ENCODE peak calls at places on chromosomes 13 and 19, in five cellular contexts. D is astrocyte of the spinal cord, I is bronchial epithelial cell, X is Peyer's patch, U is foreskin fibroblast. J is an unnamed sample.

GRCh38 chr19:35757231-35757748 is 461 bp upstream of the HSPB6 start:
- DNase-seq in D (peak; percentile 98), I (no peak), X (peak; percentile 78), U (peak; percentile 98), J (no peak)

GRCh38 chr13:35930665-35931631 is 200.2 kb downstream of the DCLK1 start:
- DNase-seq in D (no peak), I (peak; percentile 1), X (no peak), U (no peak), J (no peak)

GRCh38 chr19:1836458-1837221 is 11.6 kb downstream of the REXO1 start:
- DNase-seq in D (no peak), I (no peak), X (no peak), U (no peak), J (no peak)

GRCh38 chr13:90233933-90234672 is 1113.4 kb upstream of the MIR17HG start:
- DNase-seq in D (no peak), I (no peak), X (no peak), U (no peak), J (no peak)

GRCh38 chr19:9046694-9047093 is 36.5 kb upstream of the MUC16 start:
- DNase-seq in D (no peak), I (no peak), X (no peak), U (no peak), J (no peak)

GRCh38 chr13:48858523-48858922 is 117.2 kb upstream of the FNDC3A start:
- DNase-seq in D (no peak), I (no peak), X (no peak), U (no peak), J (no peak)

GRCh38 chr19:10762656-10763055 is 44.8 kb downstream of the DNM2 start:
- DNase-seq in D (no peak), I (no peak), X (peak; percentile 66), U (no peak), J (no peak)

GRCh38 chr13:99064624-99065249 is 86.9 kb upstream of the DOCK9 start:
- DNase-seq in D (no peak), I (no peak), X (no peak), U (no peak), J (no peak)

GRCh38 chr19:39963860-39964259 is 7.1 kb upstream of the PSMC4 start:
- DNase-seq in D (no peak), I (no peak), X (no peak), U (no peak), J (no peak)

GRCh38 chr13:101681834-101682233 is 229.4 kb downstream of the ITGBL1 start:
- DNase-seq in D (peak; percentile 27), I (peak; percentile 13), X (no peak), U (peak; percentile 62), J (no peak)

GRCh38 chr13:24036115-24036514 is 124.4 kb upstream of the SPATA13 start:
- DNase-seq in D (no peak), I (no peak), X (no peak), U (peak; percentile 59), J (no peak)

GRCh38 chr19:10235003-10235402 is 3.9 kb upstream of the S1PR2 start:
- DNase-seq in D (no peak), I (no peak), X (no peak), U (no peak), J (no peak)

GRCh38 chr13:45316210-45316799 is 24.7 kb downstream of the TPT1 start:
- DNase-seq in D (no peak), I (no peak), X (peak; percentile 29), U (no peak), J (no peak)

GRCh38 chr13:49292742-49293498 is 45.2 kb downstream of the CDADC1 start:
- DNase-seq in D (peak; percentile 89), I (no peak), X (no peak), U (peak; percentile 74), J (no peak)

GRCh38 chr13:40069173-40070044 is 413.9 kb downstream of the COG6 start:
- DNase-seq in D (peak; percentile 63), I (peak; percentile 61), X (peak; percentile 90), U (peak; percentile 82), J (peak; percentile 68)

GRCh38 chr13:50576156-50576555 is 267.3 kb downstream of the DLEU7 start:
- DNase-seq in D (no peak), I (no peak), X (no peak), U (peak; percentile 30), J (peak; percentile 71)

GRCh38 chr13:99959538-99960230 is 11.9 kb downstream of the ZIC5 start:
- DNase-seq in D (peak; percentile 58), I (no peak), X (no peak), U (peak; percentile 45), J (no peak)

GRCh38 chr19:46076951-46077814 is 36.4 kb upstream of the IGFL4 start:
- DNase-seq in D (peak; percentile 85), I (peak; percentile 62), X (peak; percentile 67), U (peak; percentile 91), J (no peak)

GRCh38 chr13:70473912-70474311 is 365.7 kb upstream of the KLHL1 start:
- DNase-seq in D (no peak), I (no peak), X (no peak), U (no peak), J (no peak)

GRCh38 chr19:17847538-17848366 is at the start of gene JAK3:
- DNase-seq in D (peak; percentile 56), I (peak; percentile 33), X (peak; percentile 89), U (peak; percentile 80), J (peak; percentile 65)

GRCh38 chr19:13138916-13139198 is 11.3 kb downstream of the STX10 start:
- DNase-seq in D (no peak), I (no peak), X (no peak), U (no peak), J (no peak)

GRCh38 chr13:28438598-28439334 is 56.2 kb downstream of the FLT1 start:
- DNase-seq in D (no peak), I (no peak), X (no peak), U (no peak), J (no peak)

GRCh38 chr19:1936916-1937610 is 3.9 kb upstream of the CSNK1G2 start:
- DNase-seq in D (no peak), I (no peak), X (no peak), U (no peak), J (no peak)

GRCh38 chr13:77521595-77522367 is 13.7 kb upstream of the SCEL start:
- DNase-seq in D (peak; percentile 67), I (peak; percentile 85), X (no peak), U (peak; percentile 58), J (peak; percentile 77)

GRCh38 chr13:104984296-104984818 is 1551.1 kb downstream of the EFNB2 start:
- DNase-seq in D (peak; percentile 88), I (peak; percentile 18), X (no peak), U (peak; percentile 74), J (no peak)

GRCh38 chr19:15296841-15297415 is 35.4 kb downstream of the BRD4 start:
- DNase-seq in D (no peak), I (no peak), X (no peak), U (no peak), J (no peak)

GRCh38 chr13:44308352-44308751 is 65.3 kb upstream of the SERP2 start:
- DNase-seq in D (no peak), I (no peak), X (no peak), U (no peak), J (no peak)

GRCh38 chr19:29775575-29775900 is 36.3 kb upstream of the CCNE1 start:
- DNase-seq in D (no peak), I (no peak), X (no peak), U (peak; percentile 16), J (no peak)

GRCh38 chr19:57719424-57719823 is 8.0 kb downstream of the ZNF671 start:
- DNase-seq in D (no peak), I (no peak), X (no peak), U (no peak), J (no peak)

GRCh38 chr13:67574320-67575233 is 344.4 kb upstream of the PCDH9 start:
- DNase-seq in D (peak; percentile 93), I (peak; percentile 52), X (no peak), U (peak; percentile 2), J (no peak)

GRCh38 chr19:12899891-12900518 is 9.0 kb downstream of the GCDH start:
- DNase-seq in D (no peak), I (no peak), X (no peak), U (no peak), J (no peak)

GRCh38 chr19:574658-575526 is 2.5 kb downstream of the BSG start:
- DNase-seq in D (peak; percentile 44), I (no peak), X (no peak), U (peak; percentile 73), J (no peak)

GRCh38 chr19:16400911-16401675 is 70.7 kb downstream of the EPS15L1 start:
- DNase-seq in D (peak; percentile 40), I (no peak), X (no peak), U (no peak), J (no peak)

GRCh38 chr13:19634129-19634740 is 776 bp downstream of the MPHOSPH8 start:
- DNase-seq in D (peak; percentile 51), I (peak; percentile 26), X (peak; percentile 64), U (peak; percentile 64), J (no peak)

GRCh38 chr19:53156888-53157287 is 2.0 kb downstream of the ZNF347 start:
- DNase-seq in D (no peak), I (no peak), X (no peak), U (no peak), J (no peak)
- H3K4me3 ChIP-seq in D (no peak overlapping the region), I (no peak overlapping the region), X (no peak overlapping the region), U (no peak overlapping the region), J (peak overlapping the region; percentile 74)

GRCh38 chr19:31450696-31451095 is 101.5 kb upstream of the TSHZ3 start:
- DNase-seq in D (no peak), I (no peak), X (no peak), U (no peak), J (no peak)

GRCh38 chr19:31444931-31445330 is 95.7 kb upstream of the TSHZ3 start:
- DNase-seq in D (no peak), I (no peak), X (no peak), U (no peak), J (no peak)

GRCh38 chr19:31448221-31448657 is 99.0 kb upstream of the TSHZ3 start:
- DNase-seq in D (peak; percentile 25), I (peak; percentile 40), X (peak; percentile 60), U (peak; percentile 95), J (peak; percentile 53)

GRCh38 chr19:31449379-31449778 is 100.1 kb upstream of the TSHZ3 start:
- DNase-seq in D (no peak), I (no peak), X (no peak), U (no peak), J (no peak)

GRCh38 chr19:31445406-31445805 is 96.2 kb upstream of the TSHZ3 start:
- DNase-seq in D (no peak), I (no peak), X (no peak), U (no peak), J (no peak)
- TF ChIP-seq CTCF in D (no peak), I (no peak), X (no peak), U (no peak), J (no peak)

GRCh38 chr13:97979556-97979955 is 26.1 kb downstream of the IPO5 start:
- DNase-seq in D (no peak), I (no peak), X (no peak), U (no peak), J (no peak)

GRCh38 chr13:97977982-97978381 is 24.5 kb downstream of the IPO5 start:
- DNase-seq in D (peak; percentile 7), I (no peak), X (no peak), U (no peak), J (no peak)

GRCh38 chr13:97976551-97977375 is 23.3 kb downstream of the IPO5 start:
- DNase-seq in D (no peak), I (no peak), X (no peak), U (peak; percentile 52), J (peak; percentile 93)

GRCh38 chr13:97977376-97977705 is 23.9 kb downstream of the IPO5 start:
- DNase-seq in D (no peak), I (peak; percentile 20), X (no peak), U (no peak), J (no peak)

GRCh38 chr13:97978661-97979450 is 25.4 kb downstream of the IPO5 start:
- DNase-seq in D (peak; percentile 31), I (no peak), X (no peak), U (peak; percentile 41), J (no peak)
- H3K4me3 ChIP-seq in D (no peak overlapping the region), I (no peak overlapping the region), X (no peak overlapping the region), U (peak overlapping the region; percentile 78), J (no peak overlapping the region)

GRCh38 chr19:53076984-53077383 is 26.2 kb downstream of the ZNF160 start:
- DNase-seq in D (peak; percentile 45), I (peak; percentile 4), X (no peak), U (peak; percentile 58), J (no peak)
- TF ChIP-seq CTCF in D (peak; percentile 63), I (peak; percentile 44), X (no peak), U (peak; percentile 25), J (peak; percentile 68)

J was measured in lower lobe of right lung.